ENCODE peak calls at places on chromosomes 12 and 14, in six cellular contexts. One of them, this sample, is unnamed.

GRCh38 chr12:120748242-120748641 is 22.6 kb downstream of the ACADS start:
- DNase-seq in stimulated activated CD4-positive, alpha-beta T cell treated with anti-CD3 and anti-CD28 coated beads, Interleukin-2, amount 100 ng/mL, for 48 hours: no peak
- DNase-seq in NCI-H2081: no peak
- DNase-seq in T47D: no peak
- DNase-seq in EH: no peak
- DNase-seq in SW 1271: no peak
- DNase-seq in this sample: no peak

GRCh38 chr14:59359451-59360124 is 105.6 kb downstream of the GPR135 start:
- DNase-seq in SW 1271: peak
- DNase-seq in stimulated activated CD4-positive, alpha-beta T cell treated with anti-CD3 and anti-CD28 coated beads, Interleukin-2, amount 100 ng/mL, for 48 hours: no peak
- DNase-seq in T47D: peak
- DNase-seq in EH: no peak
- DNase-seq in NCI-H2081: peak
- DNase-seq in this sample: no peak

GRCh38 chr12:39341179-39341578 is 101.7 kb downstream of the KIF21A start:
- DNase-seq in NCI-H2081: no peak
- DNase-seq in T47D: no peak
- DNase-seq in EH: no peak
- DNase-seq in SW 1271: no peak
- DNase-seq in stimulated activated CD4-positive, alpha-beta T cell treated with anti-CD3 and anti-CD28 coated beads, Interleukin-2, amount 100 ng/mL, for 48 hours: no peak
- DNase-seq in this sample: no peak

GRCh38 chr14:104400355-104400754 is 179.2 kb upstream of the C14orf180 start:
- DNase-seq in SW 1271: no peak
- DNase-seq in stimulated activated CD4-positive, alpha-beta T cell treated with anti-CD3 and anti-CD28 coated beads, Interleukin-2, amount 100 ng/mL, for 48 hours: no peak
- DNase-seq in NCI-H2081: no peak
- DNase-seq in EH: no peak
- DNase-seq in T47D: no peak
- DNase-seq in this sample: no peak

GRCh38 chr14:94601961-94602391 is 10.2 kb upstream of the SERPINA3 start:
- DNase-seq in NCI-H2081: no peak
- DNase-seq in T47D: no peak
- DNase-seq in stimulated activated CD4-positive, alpha-beta T cell treated with anti-CD3 and anti-CD28 coated beads, Interleukin-2, amount 100 ng/mL, for 48 hours: no peak
- DNase-seq in SW 1271: peak
- DNase-seq in EH: peak
- DNase-seq in this sample: peak

GRCh38 chr12:6080149-6081045 is 44.1 kb downstream of the VWF start:
- DNase-seq in stimulated activated CD4-positive, alpha-beta T cell treated with anti-CD3 and anti-CD28 coated beads, Interleukin-2, amount 100 ng/mL, for 48 hours: no peak
- DNase-seq in NCI-H2081: no peak
- DNase-seq in EH: no peak
- DNase-seq in SW 1271: no peak
- DNase-seq in T47D: no peak
- DNase-seq in this sample: no peak

GRCh38 chr12:104740668-104741067 is 217.4 kb downstream of the SLC41A2 start:
- DNase-seq in EH: no peak
- DNase-seq in SW 1271: no peak
- DNase-seq in NCI-H2081: no peak
- DNase-seq in stimulated activated CD4-positive, alpha-beta T cell treated with anti-CD3 and anti-CD28 coated beads, Interleukin-2, amount 100 ng/mL, for 48 hours: no peak
- DNase-seq in T47D: no peak
- DNase-seq in this sample: no peak

GRCh38 chr14:94114589-94115067 is 4.1 kb downstream of the IFI27 start:
- DNase-seq in EH: no peak
- DNase-seq in stimulated activated CD4-positive, alpha-beta T cell treated with anti-CD3 and anti-CD28 coated beads, Interleukin-2, amount 100 ng/mL, for 48 hours: no peak
- DNase-seq in SW 1271: no peak
- DNase-seq in T47D: no peak
- DNase-seq in NCI-H2081: no peak
- DNase-seq in this sample: no peak

GRCh38 chr14:89320381-89321000 is 96.5 kb downstream of the FOXN3 start:
- DNase-seq in SW 1271: no peak
- DNase-seq in stimulated activated CD4-positive, alpha-beta T cell treated with anti-CD3 and anti-CD28 coated beads, Interleukin-2, amount 100 ng/mL, for 48 hours: no peak
- DNase-seq in EH: peak
- DNase-seq in T47D: no peak
- DNase-seq in NCI-H2081: no peak
- DNase-seq in this sample: no peak

GRCh38 chr12:66453837-66454236 is 151.5 kb downstream of the HELB start:
- DNase-seq in T47D: no peak
- DNase-seq in stimulated activated CD4-positive, alpha-beta T cell treated with anti-CD3 and anti-CD28 coated beads, Interleukin-2, amount 100 ng/mL, for 48 hours: no peak
- DNase-seq in SW 1271: no peak
- DNase-seq in NCI-H2081: no peak
- DNase-seq in EH: no peak
- DNase-seq in this sample: no peak

GRCh38 chr12:9880532-9880931 is 757 bp upstream of the KLRF2 start:
- DNase-seq in stimulated activated CD4-positive, alpha-beta T cell treated with anti-CD3 and anti-CD28 coated beads, Interleukin-2, amount 100 ng/mL, for 48 hours: no peak
- DNase-seq in T47D: no peak
- DNase-seq in SW 1271: no peak
- DNase-seq in NCI-H2081: no peak
- DNase-seq in EH: no peak
- DNase-seq in this sample: no peak

GRCh38 chr12:51926064-51926632 is 18.8 kb downstream of the ACVRL1 start:
- DNase-seq in T47D: no peak
- DNase-seq in SW 1271: no peak
- DNase-seq in EH: no peak
- DNase-seq in stimulated activated CD4-positive, alpha-beta T cell treated with anti-CD3 and anti-CD28 coated beads, Interleukin-2, amount 100 ng/mL, for 48 hours: no peak
- DNase-seq in NCI-H2081: no peak
- DNase-seq in this sample: no peak

GRCh38 chr12:11805680-11806079 is 156.2 kb downstream of the ETV6 start:
- DNase-seq in EH: no peak
- DNase-seq in T47D: no peak
- DNase-seq in stimulated activated CD4-positive, alpha-beta T cell treated with anti-CD3 and anti-CD28 coated beads, Interleukin-2, amount 100 ng/mL, for 48 hours: no peak
- DNase-seq in NCI-H2081: peak
- DNase-seq in SW 1271: no peak
- DNase-seq in this sample: no peak

GRCh38 chr12:11202811-11203210 is 16.1 kb upstream of the TAS2R42 start:
- DNase-seq in T47D: no peak
- DNase-seq in SW 1271: no peak
- DNase-seq in EH: peak
- DNase-seq in stimulated activated CD4-positive, alpha-beta T cell treated with anti-CD3 and anti-CD28 coated beads, Interleukin-2, amount 100 ng/mL, for 48 hours: no peak
- DNase-seq in NCI-H2081: no peak
- DNase-seq in this sample: no peak

GRCh38 chr14:96261053-96261452 is 5.0 kb downstream of the BDKRB1 start:
- DNase-seq in T47D: no peak
- DNase-seq in NCI-H2081: peak
- DNase-seq in SW 1271: no peak
- DNase-seq in stimulated activated CD4-positive, alpha-beta T cell treated with anti-CD3 and anti-CD28 coated beads, Interleukin-2, amount 100 ng/mL, for 48 hours: no peak
- DNase-seq in EH: no peak
- DNase-seq in this sample: no peak

GRCh38 chr12:116136340-116136739 is 141.2 kb downstream of the MED13L start:
- DNase-seq in NCI-H2081: no peak
- DNase-seq in T47D: no peak
- DNase-seq in EH: peak
- DNase-seq in stimulated activated CD4-positive, alpha-beta T cell treated with anti-CD3 and anti-CD28 coated beads, Interleukin-2, amount 100 ng/mL, for 48 hours: no peak
- DNase-seq in SW 1271: no peak
- DNase-seq in this sample: no peak

GRCh38 chr14:67964391-67964812 is 144.8 kb downstream of the RAD51B start:
- DNase-seq in T47D: no peak
- DNase-seq in stimulated activated CD4-positive, alpha-beta T cell treated with anti-CD3 and anti-CD28 coated beads, Interleukin-2, amount 100 ng/mL, for 48 hours: no peak
- DNase-seq in EH: peak
- DNase-seq in NCI-H2081: peak
- DNase-seq in SW 1271: no peak
- DNase-seq in this sample: no peak

GRCh38 chr12:92743026-92743425 is 40.2 kb downstream of the PLEKHG7 start:
- DNase-seq in SW 1271: no peak
- DNase-seq in NCI-H2081: no peak
- DNase-seq in stimulated activated CD4-positive, alpha-beta T cell treated with anti-CD3 and anti-CD28 coated beads, Interleukin-2, amount 100 ng/mL, for 48 hours: no peak
- DNase-seq in EH: no peak
- DNase-seq in T47D: no peak
- DNase-seq in this sample: no peak

GRCh38 chr14:90522585-90523191 is 125.9 kb downstream of the CALM1 start:
- DNase-seq in stimulated activated CD4-positive, alpha-beta T cell treated with anti-CD3 and anti-CD28 coated beads, Interleukin-2, amount 100 ng/mL, for 48 hours: no peak
- DNase-seq in SW 1271: no peak
- DNase-seq in T47D: no peak
- DNase-seq in NCI-H2081: peak
- DNase-seq in EH: peak
- DNase-seq in this sample: no peak

GRCh38 chr14:67782090-67782489 is 34.3 kb downstream of the ZFYVE26 start:
- DNase-seq in EH: no peak
- DNase-seq in T47D: no peak
- DNase-seq in NCI-H2081: no peak
- DNase-seq in SW 1271: no peak
- DNase-seq in stimulated activated CD4-positive, alpha-beta T cell treated with anti-CD3 and anti-CD28 coated beads, Interleukin-2, amount 100 ng/mL, for 48 hours: no peak
- DNase-seq in this sample: no peak

GRCh38 chr12:1927051-1927680 is 8.7 kb upstream of the CACNA2D4 start:
- DNase-seq in EH: no peak
- DNase-seq in SW 1271: no peak
- DNase-seq in NCI-H2081: no peak
- DNase-seq in stimulated activated CD4-positive, alpha-beta T cell treated with anti-CD3 and anti-CD28 coated beads, Interleukin-2, amount 100 ng/mL, for 48 hours: no peak
- DNase-seq in T47D: no peak
- DNase-seq in this sample: no peak

GRCh38 chr12:112015938-112016337 is 2.7 kb downstream of the ERP29 start:
- DNase-seq in stimulated activated CD4-positive, alpha-beta T cell treated with anti-CD3 and anti-CD28 coated beads, Interleukin-2, amount 100 ng/mL, for 48 hours: no peak
- DNase-seq in EH: no peak
- DNase-seq in T47D: no peak
- DNase-seq in NCI-H2081: no peak
- DNase-seq in SW 1271: no peak
- DNase-seq in this sample: no peak

GRCh38 chr12:459430-460258 is at the start of gene B4GALNT3:
- DNase-seq in SW 1271: peak
- DNase-seq in NCI-H2081: peak
- DNase-seq in stimulated activated CD4-positive, alpha-beta T cell treated with anti-CD3 and anti-CD28 coated beads, Interleukin-2, amount 100 ng/mL, for 48 hours: peak
- DNase-seq in T47D: peak
- DNase-seq in EH: peak
- DNase-seq in this sample: no peak

GRCh38 chr12:26678697-26679660 is 154.0 kb downstream of the ITPR2 start:
- DNase-seq in EH: peak
- DNase-seq in NCI-H2081: peak
- DNase-seq in SW 1271: peak
- DNase-seq in T47D: no peak
- DNase-seq in stimulated activated CD4-positive, alpha-beta T cell treated with anti-CD3 and anti-CD28 coated beads, Interleukin-2, amount 100 ng/mL, for 48 hours: no peak
- DNase-seq in this sample: no peak

GRCh38 chr12:120724720-120725119 is 906 bp upstream of the ACADS start:
- DNase-seq in T47D: no peak
- DNase-seq in stimulated activated CD4-positive, alpha-beta T cell treated with anti-CD3 and anti-CD28 coated beads, Interleukin-2, amount 100 ng/mL, for 48 hours: no peak
- DNase-seq in NCI-H2081: no peak
- DNase-seq in EH: no peak
- DNase-seq in SW 1271: no peak
- DNase-seq in this sample: no peak